ENCODE peak calls at places on chromosomes 7 and 10, in six cellular contexts. J is esophagus squamous epithelium, Q is gastrocnemius medialis, U is A549, R is fibroblast of lung, A is lung. Y is an unnamed sample.

GRCh38 chr10:119652361-119652760 is 1.2 kb downstream of the BAG3 start:
- DNase-seq in R (peak; percentile 70), U (peak; percentile 68), J (no peak), Q (no peak), A (no peak), Y (no peak)

GRCh38 chr7:102253973-102254370 is 32.7 kb upstream of the SH2B2 start:
- DNase-seq in J (no peak), U (no peak), A (no peak), Q (no peak), R (no peak), Y (no peak)

GRCh38 chr10:130357951-130358350 is 221.8 kb downstream of the GLRX3 start:
- DNase-seq in R (no peak), U (no peak), J (no peak), Q (no peak), A (no peak), Y (no peak)

GRCh38 chr7:140222797-140223196 is 46.0 kb upstream of the KDM7A start:
- DNase-seq in Q (no peak), A (no peak), U (no peak), J (no peak), R (no peak), Y (no peak)

GRCh38 chr10:91540714-91541113 is 92.2 kb downstream of the PPP1R3C start:
- DNase-seq in J (no peak), R (peak; percentile 73), U (no peak), A (no peak), Q (no peak), Y (no peak)

GRCh38 chr7:37943905-37944736 is 23.7 kb downstream of the EPDR1 start:
- DNase-seq in U (no peak), Q (no peak), A (no peak), J (no peak), R (peak; percentile 24), Y (no peak)

GRCh38 chr10:102119417-102120141 is 589 bp downstream of the LDB1 start:
- DNase-seq in Q (peak; percentile 62), J (no peak), A (peak; percentile 69), U (peak; percentile 70), R (peak; percentile 74), Y (no peak)

GRCh38 chr7:38973760-38974159 is 3.9 kb upstream of the POU6F2 start:
- DNase-seq in A (no peak), R (no peak), Q (no peak), J (no peak), U (no peak), Y (no peak)

GRCh38 chr7:107012691-107013090 is 31.8 kb upstream of the PRKAR2B start:
- DNase-seq in A (no peak), U (no peak), J (no peak), R (no peak), Q (no peak), Y (no peak)

GRCh38 chr7:114298011-114298410 is 116.6 kb upstream of the FOXP2 start:
- DNase-seq in R (no peak), A (no peak), J (no peak), U (no peak), Q (no peak), Y (no peak)

GRCh38 chr7:26278769-26279168 is 12.9 kb upstream of the SNX10 start:
- DNase-seq in U (peak; percentile 47), A (no peak), R (peak; percentile 2), Q (no peak), J (no peak), Y (no peak)

GRCh38 chr10:58396057-58396456 is 10.8 kb downstream of the TFAM start:
- DNase-seq in A (no peak), R (no peak), U (no peak), J (no peak), Q (no peak), Y (no peak)

GRCh38 chr10:52770904-52771303 is 1.7 kb downstream of the MBL2 start:
- DNase-seq in Q (no peak), R (no peak), J (no peak), A (peak; percentile 9), U (no peak), Y (no peak)

GRCh38 chr10:10786334-10787090 is 231.2 kb upstream of the CELF2 start:
- DNase-seq in R (peak; percentile 64), A (no peak), J (no peak), U (no peak), Q (no peak), Y (no peak)

GRCh38 chr7:78587443-78588044 is 789.0 kb downstream of the PHTF2 start:
- DNase-seq in R (no peak), U (peak; percentile 41), Q (no peak), J (no peak), A (no peak), Y (no peak)

GRCh38 chr10:3265081-3265480 is 92.5 kb upstream of the PITRM1 start:
- DNase-seq in A (no peak), U (no peak), R (peak; percentile 68), Q (no peak), J (no peak), Y (no peak)

GRCh38 chr10:86954681-86955500 is 2.5 kb downstream of the MMRN2 start:
- DNase-seq in U (no peak), Q (no peak), J (no peak), A (no peak), R (no peak), Y (peak; percentile 47)

GRCh38 chr10:116272497-116273221 is at the start of gene GFRA1:
- DNase-seq in U (peak; percentile 21), R (peak; percentile 36), A (no peak), J (no peak), Q (no peak), Y (no peak)

GRCh38 chr10:28425431-28425830 is 107.5 kb upstream of the WAC start:
- DNase-seq in Q (no peak), A (no peak), R (no peak), U (no peak), J (no peak), Y (no peak)
- TF ChIP-seq CTCF in Q (no peak), A (no peak), R (no peak), U (no peak), J (no peak), Y (no peak)

GRCh38 chr7:133741703-133742102 is 385.4 kb upstream of the LRGUK start:
- DNase-seq in J (no peak), U (no peak), R (no peak), A (no peak), Q (no peak), Y (no peak)

GRCh38 chr7:133741078-133741477 is 386.1 kb upstream of the LRGUK start:
- DNase-seq in R (no peak), Q (no peak), U (no peak), J (no peak), A (no peak), Y (no peak)

GRCh38 chr7:133742709-133743538 is 384.2 kb upstream of the LRGUK start:
- DNase-seq in R (peak; percentile 13), A (no peak), U (peak; percentile 31), J (no peak), Q (no peak), Y (no peak)

GRCh38 chr7:133735222-133735621 is 391.9 kb upstream of the LRGUK start:
- DNase-seq in U (no peak), Q (no peak), R (peak; percentile 30), A (no peak), J (no peak), Y (no peak)

DNA sequence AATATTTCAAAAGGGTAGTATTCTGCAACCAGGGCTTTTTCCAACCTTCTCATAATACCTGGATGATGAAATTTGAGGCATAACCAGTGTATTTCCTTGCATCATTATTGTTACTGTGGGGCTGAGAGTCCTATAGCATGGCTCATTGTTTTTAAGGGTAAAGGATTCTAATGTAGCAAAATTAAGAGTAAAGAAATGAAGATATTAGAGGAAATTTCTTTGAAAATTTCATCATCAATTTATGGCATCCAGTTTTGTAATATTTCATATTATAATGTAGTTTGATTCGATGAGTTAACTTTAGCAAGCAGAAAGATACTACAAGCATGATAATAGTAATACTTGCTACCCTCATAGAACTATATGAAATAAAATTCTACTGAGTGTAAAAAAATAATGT is 387.3 kb upstream of the LRGUK start:
- DNase-seq in R (no peak), U (no peak), Q (no peak), A (no peak), J (no peak), Y (no peak)
- H3K4me1 ChIP-seq in R (no peaks in the 10 kb centered on the region), U (no peaks in the 10 kb centered on the region), Q (peaks cover 3% of the 10 kb centered on the region), A (no peaks in the 10 kb centered on the region), J (no peaks in the 10 kb centered on the region), Y (peaks cover 4% of the 10 kb centered on the region)

GRCh38 chr7:131072505-131073091 is 255.1 kb upstream of the MKLN1 start:
- DNase-seq in A (no peak), J (no peak), R (peak; percentile 69), U (peak; percentile 54), Q (no peak), Y (no peak)

GRCh38 chr7:131066635-131067034 is 261.0 kb upstream of the MKLN1 start:
- DNase-seq in R (peak; percentile 49), U (peak; percentile 36), A (no peak), Q (no peak), J (no peak), Y (no peak)

GRCh38 chr7:131067220-131067619 is 260.5 kb upstream of the MKLN1 start:
- DNase-seq in J (no peak), A (no peak), R (no peak), Q (no peak), U (no peak), Y (no peak)

GRCh38 chr7:131071786-131072504 is 255.7 kb upstream of the MKLN1 start:
- DNase-seq in J (no peak), A (peak; percentile 57), U (peak; percentile 46), R (peak; percentile 90), Q (no peak), Y (no peak)

GRCh38 chr7:131068604-131069021 is 259.1 kb upstream of the MKLN1 start:
- DNase-seq in Q (no peak), A (no peak), J (no peak), R (peak; percentile 40), U (no peak), Y (no peak)
- TF ChIP-seq CTCF in Q (no peak), A (no peak), J (no peak), R (peak; percentile 46), U (no peak), Y (no peak)

GRCh38 chr10:131905279-131905595 is 4.4 kb downstream of the PPP2R2D start:
- DNase-seq in Q (no peak), U (no peak), A (no peak), J (no peak), R (no peak), Y (no peak)
- H3K4me1 ChIP-seq in Q (peaks cover 55% of the 10 kb centered on the region), U (peaks cover 73% of the 10 kb centered on the region), A (peaks cover 17% of the 10 kb centered on the region), J (peaks cover 17% of the 10 kb centered on the region), R (peaks cover 5% of the 10 kb centered on the region), Y (peaks cover 40% of the 10 kb centered on the region)

DNA sequence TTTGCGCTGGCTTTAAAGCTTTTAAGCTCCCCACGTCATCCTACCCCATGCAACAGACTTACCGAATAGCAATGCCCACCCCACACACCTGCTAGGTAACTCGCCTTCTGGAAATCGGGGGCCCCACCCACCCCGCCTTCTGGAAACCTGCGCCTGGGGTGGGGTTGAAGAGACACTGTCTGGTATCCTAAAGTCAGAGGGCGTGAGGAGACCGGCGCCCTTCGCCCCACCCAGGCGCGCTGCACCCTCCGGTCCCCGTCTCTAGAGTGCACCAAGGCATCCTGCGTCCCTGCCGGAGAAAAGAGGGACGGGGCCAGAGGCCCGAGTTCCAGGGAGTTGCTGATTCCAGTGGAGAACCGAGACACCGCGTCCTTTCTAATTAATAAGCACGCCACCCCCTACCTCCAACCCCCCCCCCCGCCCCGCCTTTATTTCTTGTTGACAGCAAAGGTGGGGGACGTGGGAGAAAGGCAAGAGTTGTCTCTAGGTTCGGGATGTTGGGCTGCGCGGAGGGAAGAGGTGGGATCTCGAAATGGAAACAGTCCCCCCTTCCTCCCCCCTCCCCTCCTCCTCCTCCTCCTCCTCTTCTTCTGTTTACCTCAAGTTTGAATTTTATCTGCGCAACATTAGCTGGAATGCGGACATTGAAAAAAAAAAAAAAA is 220.9 kb upstream of the MKLN1 start:
- DNase-seq in R (peak; percentile 4), J (no peak), U (peak; percentile 60), Q (peak; percentile 51), A (peak; percentile 45), Y (peak; percentile 64)
- TF ChIP-seq CTCF in R (no peak), J (no peak), U (no peak), Q (no peak), A (no peak), Y (no peak)

Y was measured in RWPE2.